ENCODE peak calls at places on chromosomes 12 and 14, in eight cellular contexts. G is T-cell, I is small intestine, E is NCI-H460, N is mucosa of descending colon, L is erythroblast, T is fibroblast of gingiva, Y is HTR-8/SVneo. Q is an unnamed sample.

GRCh38 chr12:31326689-31327659 is 1.0 kb upstream of the SINHCAF start:
- DNase-seq in G (no peak), I (peak; percentile 27), E (no peak), N (no peak), L (no peak), T (no peak), Y (no peak), Q (no peak)

GRCh38 chr12:28066879-28067278 is 94.3 kb upstream of the PTHLH start:
- DNase-seq in G (no peak), I (no peak), E (no peak), N (no peak), L (no peak), T (no peak), Y (no peak), Q (no peak)

GRCh38 chr14:57245941-57246340 is 22.8 kb downstream of the EXOC5 start:
- DNase-seq in G (no peak), I (no peak), E (no peak), N (no peak), L (no peak), T (no peak), Y (no peak), Q (no peak)

GRCh38 chr14:100677152-100677924 is 49.4 kb upstream of the DLK1 start:
- DNase-seq in G (no peak), I (no peak), E (no peak), N (no peak), L (peak; percentile 83), T (no peak), Y (no peak), Q (no peak)

GRCh38 chr12:83796527-83796926 is 1109.8 kb downstream of the TMTC2 start:
- DNase-seq in G (no peak), I (no peak), E (no peak), N (no peak), L (no peak), T (no peak), Y (no peak), Q (no peak)

GRCh38 chr14:22613091-22613695 is 15.1 kb downstream of the ABHD4 start:
- DNase-seq in G (no peak), I (no peak), E (no peak), N (no peak), L (no peak), T (no peak), Y (no peak), Q (no peak)

GRCh38 chr14:104821229-104821945 is 20.5 kb downstream of the ZBTB42 start:
- DNase-seq in G (no peak), I (no peak), E (no peak), N (no peak), L (no peak), T (no peak), Y (no peak), Q (no peak)

GRCh38 chr14:102088012-102088792 is 1.4 kb upstream of the HSP90AA1 start:
- DNase-seq in G (peak; percentile 40), I (peak; percentile 59), E (no peak), N (peak; percentile 76), L (peak; percentile 66), T (no peak), Y (no peak), Q (no peak)

GRCh38 chr12:111469406-111469805 is 63.7 kb downstream of the SH2B3 start:
- DNase-seq in G (no peak), I (no peak), E (no peak), N (no peak), L (no peak), T (no peak), Y (no peak), Q (no peak)

GRCh38 chr14:77663289-77663688 is 44.5 kb downstream of the ALKBH1 start:
- DNase-seq in G (no peak), I (no peak), E (peak; percentile 63), N (no peak), L (no peak), T (no peak), Y (peak; percentile 50), Q (no peak)

GRCh38 chr14:70931008-70931407 is 23.7 kb downstream of the PCNX1 start:
- DNase-seq in G (no peak), I (no peak), E (no peak), N (no peak), L (no peak), T (no peak), Y (no peak), Q (no peak)